ENCODE peak calls at places on chromosome 13, in eight cellular contexts. I, Q, L, E, D, Y, P and N are unnamed samples.

GRCh38 chr13:32791545-32792172 is 205.4 kb downstream of the PDS5B start:
- DNase-seq in I (no peak), Q (peak), L (no peak), E (no peak), D (no peak), Y (no peak), P (no peak), N (no peak)

GRCh38 chr13:49890376-49890775 is 45.8 kb downstream of the SPRYD7 start:
- DNase-seq in I (no peak), Q (no peak), L (no peak), E (no peak), D (no peak), Y (no peak), P (no peak), N (no peak)

GRCh38 chr13:102536695-102537485 is 59.9 kb upstream of the TPP2 start:
- DNase-seq in I (no peak), Q (no peak), L (no peak), E (no peak), D (no peak), Y (no peak), P (no peak), N (no peak)

GRCh38 chr13:95601216-95601615 is 43.3 kb downstream of the DZIP1 start:
- DNase-seq in I (no peak), Q (no peak), L (no peak), E (no peak), D (no peak), Y (no peak), P (no peak), N (no peak)

GRCh38 chr13:75236774-75237173 is 245.2 kb downstream of the TBC1D4 start:
- DNase-seq in I (no peak), Q (no peak), L (no peak), E (no peak), D (no peak), Y (no peak), P (no peak), N (no peak)

GRCh38 chr13:104450006-104450405 is 1383.8 kb upstream of the SLC10A2 start:
- DNase-seq in I (no peak), Q (no peak), L (no peak), E (no peak), D (no peak), Y (no peak), P (no peak), N (no peak)

GRCh38 chr13:73421310-73421912 is 362.6 kb downstream of the KLF5 start:
- DNase-seq in I (no peak), Q (no peak), L (no peak), E (no peak), D (no peak), Y (no peak), P (no peak), N (no peak)

GRCh38 chr13:50644081-50644871 is 199.2 kb downstream of the DLEU7 start:
- DNase-seq in I (no peak), Q (no peak), L (no peak), E (no peak), D (no peak), Y (no peak), P (no peak), N (no peak)

GRCh38 chr13:57633950-57634828 is 2.6 kb downstream of the PCDH17 start:
- DNase-seq in I (no peak), Q (no peak), L (no peak), E (peak), D (peak), Y (no peak), P (peak), N (no peak)

GRCh38 chr13:20363162-20363561 is 131.0 kb upstream of the GJB6 start:
- DNase-seq in I (no peak), Q (no peak), L (no peak), E (no peak), D (no peak), Y (no peak), P (no peak), N (no peak)

GRCh38 chr13:26482451-26483197 is 74.9 kb upstream of the WASF3 start:
- DNase-seq in I (peak), Q (peak), L (peak), E (peak), D (no peak), Y (peak), P (no peak), N (peak)

GRCh38 chr13:72290962-72291681 is 424.1 kb upstream of the DACH1 start:
- DNase-seq in I (peak), Q (no peak), L (no peak), E (no peak), D (no peak), Y (no peak), P (no peak), N (no peak)

GRCh38 chr13:46124967-46125933 is 20.4 kb upstream of the CPB2 start:
- DNase-seq in I (no peak), Q (no peak), L (no peak), E (no peak), D (no peak), Y (peak), P (no peak), N (no peak)

GRCh38 chr13:68745517-68745916 is 1362.1 kb upstream of the ATXN8OS start:
- DNase-seq in I (no peak), Q (no peak), L (no peak), E (no peak), D (no peak), Y (no peak), P (no peak), N (no peak)

GRCh38 chr13:99970761-99971575 is 599 bp downstream of the ZIC5 start:
- DNase-seq in I (no peak), Q (no peak), L (no peak), E (peak), D (peak), Y (no peak), P (peak), N (peak)

GRCh38 chr13:99434258-99434788 is 66.9 kb upstream of the TM9SF2 start:
- DNase-seq in I (no peak), Q (no peak), L (peak), E (no peak), D (no peak), Y (no peak), P (no peak), N (no peak)

GRCh38 chr13:43057653-43058317 is 34.4 kb downstream of the DNAJC15 start:
- DNase-seq in I (no peak), Q (no peak), L (no peak), E (peak), D (no peak), Y (no peak), P (no peak), N (peak)

GRCh38 chr13:53142301-53142700 is 113.7 kb downstream of the OLFM4 start:
- DNase-seq in I (no peak), Q (no peak), L (no peak), E (no peak), D (no peak), Y (no peak), P (no peak), N (no peak)

GRCh38 chr13:92716749-92717148 is 509.9 kb upstream of the GPC6 start:
- DNase-seq in I (peak), Q (no peak), L (no peak), E (no peak), D (no peak), Y (no peak), P (no peak), N (peak)

GRCh38 chr13:40191186-40191980 is 475.1 kb downstream of the FOXO1 start:
- DNase-seq in I (no peak), Q (no peak), L (no peak), E (no peak), D (no peak), Y (no peak), P (no peak), N (peak)

GRCh38 chr13:31485651-31486051 is 253.7 kb upstream of the RXFP2 start:
- DNase-seq in I (peak), Q (no peak), L (no peak), E (no peak), D (no peak), Y (peak), P (no peak), N (no peak)

GRCh38 chr13:49561064-49561410 is 24.3 kb downstream of the RCBTB1 start:
- DNase-seq in I (no peak), Q (no peak), L (no peak), E (no peak), D (no peak), Y (no peak), P (no peak), N (peak)

GRCh38 chr13:52845334-52845761 is 3.1 kb downstream of the PCDH8 start:
- DNase-seq in I (no peak), Q (no peak), L (no peak), E (peak), D (no peak), Y (no peak), P (no peak), N (peak)

GRCh38 chr13:32117696-32118095 is 86.1 kb downstream of the FRY start:
- DNase-seq in I (no peak), Q (no peak), L (no peak), E (no peak), D (no peak), Y (no peak), P (no peak), N (no peak)

GRCh38 chr13:45325806-45326205 is 15.2 kb downstream of the TPT1 start:
- DNase-seq in I (peak), Q (no peak), L (no peak), E (no peak), D (no peak), Y (no peak), P (no peak), N (peak)

GRCh38 chr13:74889321-74889720 is 592.6 kb downstream of the TBC1D4 start:
- DNase-seq in I (no peak), Q (no peak), L (no peak), E (no peak), D (no peak), Y (no peak), P (no peak), N (no peak)

GRCh38 chr13:90402613-90403012 is 944.9 kb upstream of the MIR17HG start:
- DNase-seq in I (no peak), Q (no peak), L (no peak), E (no peak), D (no peak), Y (no peak), P (no peak), N (no peak)